ENCODE peak calls at places on chromosome 2, in four cellular contexts. M, K, F and P are unnamed samples.

GRCh38 chr2:25323612-25324189 is 18.0 kb downstream of the DNMT3A start:
- DNase-seq in M (no peak), K (no peak), F (no peak), P (no peak)

GRCh38 chr2:17981936-17982335 is 103.5 kb downstream of the KCNS3 start:
- DNase-seq in M (no peak), K (no peak), F (no peak), P (no peak)

GRCh38 chr2:49261791-49262190 is 107.5 kb upstream of the FSHR start:
- DNase-seq in M (no peak), K (no peak), F (no peak), P (no peak)

GRCh38 chr2:69177785-69178636 is 165.0 kb downstream of the ANTXR1 start:
- DNase-seq in M (peak; percentile 95), K (peak; percentile 33), F (peak; percentile 97), P (peak; percentile 92)

GRCh38 chr2:213429516-213429915 is 145.3 kb downstream of the SPAG16 start:
- DNase-seq in M (no peak), K (no peak), F (no peak), P (no peak)

GRCh38 chr2:32284321-32284720 is 6.6 kb downstream of the YIPF4 start:
- DNase-seq in M (no peak), K (no peak), F (no peak), P (no peak)

GRCh38 chr2:79529636-79530035 is 16.8 kb downstream of the CTNNA2 start:
- DNase-seq in M (no peak), K (no peak), F (no peak), P (no peak)

GRCh38 chr2:11022874-11023273 is 111.1 kb downstream of the KCNF1 start:
- DNase-seq in M (no peak), K (no peak), F (no peak), P (no peak)

GRCh38 chr2:198040820-198041219 is 236.4 kb downstream of the PLCL1 start:
- DNase-seq in M (no peak), K (no peak), F (no peak), P (no peak)

GRCh38 chr2:159200498-159200897 is 86.0 kb downstream of the WDSUB1 start:
- DNase-seq in M (no peak), K (no peak), F (no peak), P (no peak)

GRCh38 chr2:26284132-26284531 is 39.4 kb downstream of the HADHB start:
- DNase-seq in M (no peak), K (no peak), F (no peak), P (no peak)

GRCh38 chr2:8534729-8535397 is 147.0 kb upstream of the ID2 start:
- DNase-seq in M (peak; percentile 80), K (peak; percentile 42), F (peak; percentile 86), P (peak; percentile 92)

GRCh38 chr2:140624188-140624587 is 1506.6 kb downstream of the LRP1B start:
- DNase-seq in M (no peak), K (no peak), F (no peak), P (no peak)

GRCh38 chr2:98508690-98509054 is 64.0 kb downstream of the INPP4A start:
- DNase-seq in M (peak; percentile 70), K (no peak), F (peak; percentile 82), P (peak; percentile 34)

GRCh38 chr2:187577310-187577709 is 23.1 kb upstream of the TFPI start:
- DNase-seq in M (no peak), K (no peak), F (no peak), P (no peak)

GRCh38 chr2:182134201-182134600 is 148.5 kb downstream of the PPP1R1C start:
- DNase-seq in M (no peak), K (no peak), F (no peak), P (no peak)

GRCh38 chr2:67309281-67309680 is 87.9 kb upstream of the ETAA1 start:
- DNase-seq in M (no peak), K (no peak), F (no peak), P (no peak)

GRCh38 chr2:5975406-5975805 is 283.2 kb downstream of the SOX11 start:
- DNase-seq in M (no peak), K (no peak), F (no peak), P (no peak)

GRCh38 chr2:238459081-238459629 is 32.4 kb downstream of the ASB1 start:
- DNase-seq in M (no peak), K (no peak), F (peak; percentile 90), P (peak; percentile 75)

GRCh38 chr2:15984367-15985255 is 44.3 kb downstream of the MYCN start:
- DNase-seq in M (no peak), K (no peak), F (peak; percentile 68), P (no peak)

GRCh38 chr2:70456594-70457495 is 96.8 kb downstream of the TGFA start:
- DNase-seq in M (no peak), K (no peak), F (no peak), P (peak; percentile 6)

GRCh38 chr2:12715258-12715865 is 1.4 kb upstream of the TRIB2 start:
- DNase-seq in M (no peak), K (no peak), F (no peak), P (no peak)

GRCh38 chr2:12718662-12719399 is 2.1 kb downstream of the TRIB2 start:
- DNase-seq in M (no peak), K (no peak), F (no peak), P (no peak)

GRCh38 chr2:212337036-212337435 is 201.6 kb downstream of the ERBB4 start:
- DNase-seq in M (no peak), K (no peak), F (no peak), P (no peak)

GRCh38 chr2:187658952-187659525 is 104.8 kb upstream of the TFPI start:
- DNase-seq in M (no peak), K (no peak), F (no peak), P (no peak)

GRCh38 chr2:102250278-102250821 is 61.0 kb upstream of the IL1RL1 start:
- DNase-seq in M (no peak), K (no peak), F (no peak), P (no peak)

GRCh38 chr2:74921236-74921736 is 37.2 kb upstream of the POLE4 start:
- DNase-seq in M (no peak), K (no peak), F (no peak), P (no peak)

GRCh38 chr2:160087854-160088745 is 25.7 kb upstream of the PLA2R1 start:
- DNase-seq in M (no peak), K (no peak), F (no peak), P (no peak)

GRCh38 chr2:190181066-190181681 is 118.6 kb upstream of the MSTN start:
- DNase-seq in M (no peak), K (peak; percentile 12), F (no peak), P (no peak)

GRCh38 chr2:64166637-64167420 is 22.6 kb upstream of the PELI1 start:
- DNase-seq in M (no peak), K (no peak), F (no peak), P (no peak)

GRCh38 chr2:136243638-136244557 is 125.9 kb upstream of the CXCR4 start:
- DNase-seq in M (peak; percentile 76), K (no peak), F (no peak), P (no peak)

GRCh38 chr2:135257383-135258090 is 205.4 kb downstream of the RAB3GAP1 start:
- DNase-seq in M (no peak), K (no peak), F (no peak), P (no peak)

GRCh38 chr2:198314559-198315153 is 510.3 kb downstream of the PLCL1 start:
- DNase-seq in M (no peak), K (no peak), F (no peak), P (no peak)

GRCh38 chr2:16393483-16394071 is 272.1 kb downstream of the CYRIA start:
- DNase-seq in M (no peak), K (no peak), F (no peak), P (no peak)

GRCh38 chr2:199851886-199852285 is 894 bp upstream of the FTCDNL1 start:
- DNase-seq in M (no peak), K (no peak), F (no peak), P (no peak)

GRCh38 chr2:159195719-159196118 is 90.8 kb downstream of the WDSUB1 start:
- DNase-seq in M (no peak), K (no peak), F (no peak), P (no peak)

GRCh38 chr2:43539991-43540860 is 55.6 kb downstream of the THADA start:
- DNase-seq in M (peak; percentile 76), K (peak; percentile 85), F (peak; percentile 93), P (peak; percentile 93)

GRCh38 chr2:27014771-27015433 is 17.9 kb upstream of the TMEM214 start:
- DNase-seq in M (peak; percentile 21), K (no peak), F (no peak), P (peak; percentile 58)

GRCh38 chr2:236568068-236568921 is 1.3 kb upstream of the ACKR3 start:
- DNase-seq in M (peak; percentile 38), K (no peak), F (peak; percentile 80), P (no peak)

GRCh38 chr2:236570081-236570979 is 705 bp downstream of the ACKR3 start:
- DNase-seq in M (no peak), K (no peak), F (peak; percentile 60), P (no peak)

GRCh38 chr2:236568922-236569592 is 568 bp upstream of the ACKR3 start:
- DNase-seq in M (no peak), K (no peak), F (no peak), P (no peak)

GRCh38 chr2:236571161-236571560 is 1.5 kb downstream of the ACKR3 start:
- DNase-seq in M (no peak), K (no peak), F (peak; percentile 55), P (peak; percentile 56)

GRCh38 chr2:236569593-236569973 is at the start of gene ACKR3:
- DNase-seq in M (peak; percentile 39), K (peak; percentile 78), F (peak; percentile 92), P (peak; percentile 71)
- TF ChIP-seq POLR2A in M (no peak), K (peak; percentile 38), F (no peak), P (no peak)

GRCh38 chr2:105339414-105339813 is 2.1 kb downstream of the C2orf49 start:
- DNase-seq in M (no peak), K (no peak), F (no peak), P (no peak)
- H3K4me3 ChIP-seq in M (no peak overlapping the region), K (no peak overlapping the region), F (no peak overlapping the region), P (no peak overlapping the region)

GRCh38 chr2:233107906-233108305 is 47.8 kb downstream of the INPP5D start:
- DNase-seq in M (no peak), K (no peak), F (no peak), P (no peak)
- TF ChIP-seq POLR2A in M (no peak), K (no peak), F (no peak), P (no peak)

DNA sequence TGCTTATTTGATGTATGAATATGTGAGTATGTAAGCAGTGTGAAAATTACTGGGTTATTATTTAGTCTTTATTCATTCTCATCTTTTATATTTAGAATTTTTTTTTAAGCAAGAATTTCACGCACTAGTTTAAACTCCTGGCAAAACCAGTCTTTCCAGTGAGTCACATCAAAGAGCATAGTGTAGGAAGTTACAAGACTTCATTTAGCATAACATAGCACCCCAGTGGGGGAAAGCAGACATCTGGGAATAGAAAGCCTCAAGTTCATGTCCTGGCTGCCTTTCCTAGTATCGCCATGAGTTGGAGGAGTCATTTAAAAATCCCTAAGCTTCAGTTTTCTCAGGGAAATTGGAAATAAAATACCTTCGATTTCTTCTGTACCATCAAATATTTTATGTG is 408.3 kb downstream of the NUP35 start:
- DNase-seq in M (no peak), K (no peak), F (no peak), P (no peak)
- H3K4me3 ChIP-seq in M (no peak overlapping the region), K (no peak overlapping the region), F (no peak overlapping the region), P (no peak overlapping the region)

GRCh38 chr2:14219306-14219705 is 413.2 kb upstream of the LRATD1 start:
- DNase-seq in M (no peak), K (no peak), F (no peak), P (no peak)
- TF ChIP-seq POLR2A in M (no peak), K (no peak), F (no peak), P (no peak)